ENCODE peak calls at places on chromosomes 5 and 9, in seven cellular contexts. N, D, P, R, U, Z and G are unnamed samples.

GRCh38 chr9:69252436-69252835 is 72.6 kb upstream of the ENTREP1 start:
- DNase-seq in R (no peak), U (no peak), D (no peak), N (no peak), Z (no peak), P (no peak), G (no peak)

GRCh38 chr5:112735702-112736101 is 2.0 kb upstream of the APC start:
- DNase-seq in D (peak), U (peak), P (no peak), R (no peak), Z (peak), N (no peak), G (no peak)

GRCh38 chr5:120014535-120014934 is 385.2 kb downstream of the FAM170A start:
- DNase-seq in Z (no peak), N (no peak), U (peak), R (no peak), D (peak), P (no peak), G (no peak)

GRCh38 chr5:160280384-160281090 is 31.8 kb downstream of the CCNJL start:
- DNase-seq in U (no peak), R (no peak), P (no peak), N (no peak), D (no peak), Z (no peak), G (no peak)

GRCh38 chr5:83434929-83435328 is 36.6 kb upstream of the VCAN start:
- DNase-seq in N (peak), P (peak), R (no peak), D (peak), U (no peak), Z (no peak), G (no peak)

GRCh38 chr5:127561254-127561653 is 43.8 kb downstream of the PRRC1 start:
- DNase-seq in U (peak), D (peak), Z (peak), N (no peak), R (no peak), P (no peak), G (no peak)

GRCh38 chr5:14779975-14780374 is 91.6 kb downstream of the ANKH start:
- DNase-seq in N (no peak), U (no peak), Z (no peak), R (no peak), P (no peak), D (no peak), G (no peak)

GRCh38 chr5:134446938-134447337 is 35.3 kb upstream of the CDKN2AIPNL start:
- DNase-seq in P (no peak), U (peak), N (no peak), R (no peak), Z (no peak), D (peak), G (peak)

GRCh38 chr5:138824516-138824915 is 50.6 kb downstream of the LRRTM2 start:
- DNase-seq in Z (no peak), U (no peak), P (no peak), D (peak), N (no peak), R (no peak), G (no peak)

GRCh38 chr5:177600458-177601018 is 606 bp downstream of the B4GALT7 start:
- DNase-seq in R (no peak), D (peak), N (no peak), Z (peak), P (no peak), U (no peak), G (peak)

GRCh38 chr5:140967226-140967893 is 1.1 kb downstream of the PCDHAC2 start:
- DNase-seq in R (no peak), P (no peak), N (no peak), D (no peak), U (no peak), Z (no peak), G (no peak)

GRCh38 chr9:114166103-114166470 is 10.8 kb downstream of the COL27A1 start:
- DNase-seq in D (no peak), U (no peak), N (no peak), Z (no peak), P (no peak), R (no peak), G (no peak)

GRCh38 chr5:54148858-54149257 is 161.5 kb downstream of the ARL15 start:
- DNase-seq in Z (no peak), U (no peak), P (no peak), R (no peak), N (no peak), D (no peak), G (peak)

GRCh38 chr5:14351845-14352712 is 208.9 kb downstream of the TRIO start:
- DNase-seq in D (peak), N (peak), P (peak), U (peak), Z (peak), R (peak), G (peak)

GRCh38 chr5:1865486-1865885 is 17.2 kb downstream of the IRX4 start:
- DNase-seq in D (no peak), N (no peak), U (no peak), R (no peak), Z (no peak), P (no peak), G (no peak)

GRCh38 chr9:74960548-74960947 is 7.8 kb upstream of the C9orf40 start:
- DNase-seq in R (no peak), D (peak), N (no peak), Z (no peak), U (peak), P (peak), G (no peak)

GRCh38 chr5:88675159-88675757 is 207.7 kb downstream of the MEF2C start:
- DNase-seq in D (no peak), R (no peak), N (no peak), Z (no peak), P (no peak), U (peak), G (peak)

GRCh38 chr5:130141689-130142320 is 237.5 kb downstream of the CHSY3 start:
- DNase-seq in N (peak), P (peak), Z (peak), R (no peak), U (peak), D (peak), G (peak)

GRCh38 chr5:173456751-173457171 is 128.5 kb upstream of the STC2 start:
- DNase-seq in P (no peak), D (peak), U (peak), N (no peak), R (no peak), Z (no peak), G (no peak)

GRCh38 chr5:168654225-168654624 is 75.1 kb upstream of the PANK3 start:
- DNase-seq in Z (no peak), U (no peak), P (peak), R (no peak), D (no peak), N (peak), G (peak)